ENCODE peak calls at places on chromosome 15, in four cellular contexts. Y, S, C and X are unnamed samples.

GRCh38 chr15:67824157-67824899 is 981 bp upstream of the SKOR1 start:
- DNase-seq in Y (no peak), S (no peak), C (no peak), X (no peak)

GRCh38 chr15:96020133-96020532 is 310.4 kb upstream of the NR2F2 start:
- DNase-seq in Y (no peak), S (no peak), C (no peak), X (no peak)

GRCh38 chr15:64904189-64904588 is 7.5 kb upstream of the ANKDD1A start:
- DNase-seq in Y (no peak), S (no peak), C (no peak), X (no peak)

GRCh38 chr15:79682285-79682684 is 214.5 kb downstream of the MTHFS start:
- DNase-seq in Y (no peak), S (no peak), C (no peak), X (no peak)

GRCh38 chr15:101251830-101252820 is at the start of gene CHSY1:
- DNase-seq in Y (peak), S (peak), C (peak), X (peak)

GRCh38 chr15:35925634-35926380 is 379.8 kb upstream of the DPH6 start:
- DNase-seq in Y (no peak), S (no peak), C (no peak), X (no peak)

GRCh38 chr15:77516786-77517185 is 96.1 kb downstream of the HMG20A start:
- DNase-seq in Y (no peak), S (no peak), C (no peak), X (no peak)

GRCh38 chr15:80512729-80513670 is 108.8 kb downstream of the ARNT2 start:
- DNase-seq in Y (no peak), S (no peak), C (peak), X (no peak)

GRCh38 chr15:60423540-60423939 is 25.8 kb upstream of the ANXA2 start:
- DNase-seq in Y (no peak), S (no peak), C (peak), X (no peak)

GRCh38 chr15:65766422-65767263 is 25.4 kb downstream of the DENND4A start:
- DNase-seq in Y (no peak), S (no peak), C (peak), X (no peak)

GRCh38 chr15:68602484-68603240 is 23.9 kb downstream of the CORO2B start:
- DNase-seq in Y (no peak), S (no peak), C (no peak), X (no peak)

GRCh38 chr15:100623301-100623700 is 20.9 kb downstream of the ASB7 start:
- DNase-seq in Y (no peak), S (no peak), C (no peak), X (no peak)

GRCh38 chr15:68819451-68820204 is 1.1 kb downstream of the ANP32A start:
- DNase-seq in Y (no peak), S (no peak), C (peak), X (peak)

GRCh38 chr15:23647421-23648375 is at the start of gene MAGEL2:
- DNase-seq in Y (no peak), S (no peak), C (no peak), X (peak)

GRCh38 chr15:84937144-84937543 is 44.5 kb upstream of the PDE8A start:
- DNase-seq in Y (peak), S (no peak), C (no peak), X (no peak)

GRCh38 chr15:88108991-88109390 is 147.5 kb downstream of the NTRK3 start:
- DNase-seq in Y (no peak), S (no peak), C (no peak), X (no peak)

GRCh38 chr15:80455668-80456442 is 51.7 kb downstream of the ARNT2 start:
- DNase-seq in Y (peak), S (peak), C (peak), X (peak)

GRCh38 chr15:78059110-78059839 is 18.2 kb downstream of the TBC1D2B start:
- DNase-seq in Y (no peak), S (no peak), C (no peak), X (peak)

GRCh38 chr15:35696767-35697231 is 150.8 kb upstream of the DPH6 start:
- DNase-seq in Y (peak), S (no peak), C (peak), X (no peak)

GRCh38 chr15:80228959-80229610 is 22.9 kb downstream of the CTXND1 start:
- DNase-seq in Y (no peak), S (no peak), C (no peak), X (no peak)

GRCh38 chr15:40906101-40906946 is 12.1 kb downstream of the VPS18 start:
- DNase-seq in Y (peak), S (no peak), C (peak), X (peak)

GRCh38 chr15:42273900-42274692 is 863 bp upstream of the TMEM87A start:
- DNase-seq in Y (peak), S (peak), C (peak), X (peak)

GRCh38 chr15:85329561-85330421 is 50.6 kb upstream of the AKAP13 start:
- DNase-seq in Y (no peak), S (peak), C (no peak), X (no peak)

GRCh38 chr15:87362531-87362930 is 894.0 kb downstream of the NTRK3 start:
- DNase-seq in Y (no peak), S (no peak), C (no peak), X (no peak)

GRCh38 chr15:99320374-99321215 is 69.3 kb downstream of the LRRC28 start:
- DNase-seq in Y (no peak), S (no peak), C (no peak), X (no peak)

GRCh38 chr15:26298666-26299065 is 435.5 kb upstream of the ATP10A start:
- DNase-seq in Y (no peak), S (no peak), C (no peak), X (no peak)

GRCh38 chr15:68650901-68651709 is 72.3 kb downstream of the CORO2B start:
- DNase-seq in Y (peak), S (no peak), C (peak), X (peak)

GRCh38 chr15:58870451-58870850 is 63.0 kb downstream of the SLTM start:
- DNase-seq in Y (no peak), S (no peak), C (no peak), X (no peak)

GRCh38 chr15:55267401-55268053 is 22.1 kb downstream of the RAB27A start:
- DNase-seq in Y (no peak), S (no peak), C (no peak), X (no peak)

GRCh38 chr15:81950841-81951414 is 94.9 kb downstream of the MEX3B start:
- DNase-seq in Y (peak), S (no peak), C (no peak), X (no peak)

GRCh38 chr15:95497681-95498080 is 832.8 kb upstream of the NR2F2 start:
- DNase-seq in Y (no peak), S (no peak), C (no peak), X (no peak)

GRCh38 chr15:77589839-77590238 is 42.9 kb downstream of the LINGO1 start:
- DNase-seq in Y (no peak), S (no peak), C (peak), X (no peak)

GRCh38 chr15:96181873-96182301 is 148.6 kb upstream of the NR2F2 start:
- DNase-seq in Y (no peak), S (no peak), C (no peak), X (no peak)

GRCh38 chr15:66261056-66261455 is 7.5 kb upstream of the MEGF11 start:
- DNase-seq in Y (no peak), S (no peak), C (no peak), X (no peak)

GRCh38 chr15:72838311-72838731 is 54.8 kb upstream of the ADPGK start:
- DNase-seq in Y (no peak), S (no peak), C (no peak), X (no peak)

GRCh38 chr15:72836676-72837325 is 53.2 kb upstream of the ADPGK start:
- DNase-seq in Y (no peak), S (no peak), C (no peak), X (no peak)

GRCh38 chr15:72835289-72835890 is 51.8 kb upstream of the ADPGK start:
- DNase-seq in Y (no peak), S (no peak), C (peak), X (peak)
- TF ChIP-seq ATF2 in Y (no peak), S (no peak), C (no peak), X (no peak)

GRCh38 chr15:31102374-31103342 is 1.1 kb upstream of the TRPM1 start:
- DNase-seq in Y (no peak), S (no peak), C (no peak), X (no peak)
- TF ChIP-seq ETV6 in Y (no peak), S (no peak), C (no peak), X (no peak)

DNA sequence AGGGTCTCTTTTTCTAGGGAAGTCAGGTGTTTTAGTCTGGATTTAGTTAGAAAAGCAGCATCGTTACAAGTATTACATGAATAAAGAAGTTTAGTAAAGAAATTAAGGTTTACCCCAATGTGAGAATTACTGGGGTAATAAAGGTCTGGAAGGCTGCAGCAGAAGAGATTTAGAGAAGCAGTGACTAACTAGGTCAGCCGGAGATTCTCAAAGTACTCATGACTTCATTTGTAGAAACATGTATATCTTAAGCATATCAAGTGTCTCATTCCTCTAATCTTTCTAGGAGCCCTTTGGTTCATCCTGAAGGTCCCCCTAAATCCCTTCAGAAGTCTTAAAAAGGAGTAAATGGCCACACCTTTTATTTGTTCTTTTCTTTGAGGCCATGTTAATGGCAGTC is 26.0 kb downstream of the DTWD1 start:
- DNase-seq in Y (no peak), S (no peak), C (no peak), X (no peak)
- TF ChIP-seq ATF2 in Y (no peak), S (no peak), C (no peak), X (no peak)

DNA sequence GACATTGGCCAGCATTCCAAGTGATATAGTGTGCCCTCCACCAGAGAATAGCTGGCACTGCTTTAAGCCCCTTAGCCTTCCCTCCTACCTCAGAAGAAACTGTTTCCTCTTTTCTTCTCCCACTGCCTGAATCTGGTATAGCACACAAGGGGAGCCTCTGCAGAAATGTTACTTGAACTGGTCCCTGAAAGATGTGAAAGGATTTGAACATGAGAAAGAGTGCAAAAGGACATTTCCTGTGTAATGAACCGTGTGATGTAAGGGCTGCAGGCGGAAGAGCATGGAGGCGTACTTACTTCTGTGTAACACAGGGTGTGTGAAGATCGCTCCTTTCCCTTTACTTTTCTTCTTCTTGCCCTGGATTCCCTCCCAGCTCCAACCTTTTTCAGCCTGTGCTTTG is 8.3 kb downstream of the TMOD3 start:
- DNase-seq in Y (no peak), S (peak), C (no peak), X (no peak)
- TF ChIP-seq ETV6 in Y (no peak), S (no peak), C (no peak), X (no peak)

GRCh38 chr15:74767167-74768098 is 14.4 kb upstream of the CSK start:
- DNase-seq in Y (no peak), S (no peak), C (no peak), X (no peak)

GRCh38 chr15:74768099-74768770 is 13.6 kb upstream of the CSK start:
- DNase-seq in Y (no peak), S (no peak), C (no peak), X (no peak)

GRCh38 chr15:74770211-74770892 is 11.5 kb upstream of the CSK start:
- DNase-seq in Y (no peak), S (no peak), C (no peak), X (no peak)

GRCh38 chr15:74769463-74770025 is 12.3 kb upstream of the CSK start:
- DNase-seq in Y (no peak), S (no peak), C (no peak), X (no peak)

DNA sequence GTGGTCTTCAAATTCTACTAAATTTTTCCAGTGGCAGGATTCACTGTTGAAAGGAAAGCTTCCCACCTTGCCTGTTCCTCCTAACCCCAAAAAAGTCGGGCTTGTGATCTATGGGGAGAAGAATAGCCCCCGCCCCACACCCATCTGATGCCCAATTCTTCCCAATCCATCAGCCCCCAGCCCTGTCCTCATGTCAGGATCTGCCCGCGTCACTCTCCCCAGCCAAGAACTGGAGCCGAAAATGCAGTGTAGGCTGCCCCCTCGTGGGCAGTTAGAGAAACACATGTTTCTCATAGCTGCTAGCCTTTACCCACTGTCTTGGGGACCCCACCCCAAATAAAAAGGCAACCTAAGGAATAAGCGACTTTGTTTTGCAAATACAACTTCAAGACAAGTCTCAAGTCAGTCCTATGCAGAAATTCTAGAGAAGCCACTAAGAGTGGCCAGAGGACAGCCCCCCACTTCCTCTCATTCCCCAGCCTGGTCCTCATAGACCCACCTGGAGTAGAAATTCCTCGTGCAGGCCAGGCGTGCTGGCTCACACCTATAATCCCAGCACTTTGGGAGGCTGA is 13.0 kb upstream of the CSK start:
- DNase-seq in Y (peak), S (no peak), C (peak), X (peak)
- TF ChIP-seq ATF2 in Y (no peak), S (no peak), C (no peak), X (no peak)

GRCh38 chr15:90557651-90558084 is 27.9 kb downstream of the CRTC3 start:
- DNase-seq in Y (no peak), S (no peak), C (no peak), X (no peak)
- TF ChIP-seq ETV6 in Y (no peak), S (no peak), C (no peak), X (no peak)

DNA sequence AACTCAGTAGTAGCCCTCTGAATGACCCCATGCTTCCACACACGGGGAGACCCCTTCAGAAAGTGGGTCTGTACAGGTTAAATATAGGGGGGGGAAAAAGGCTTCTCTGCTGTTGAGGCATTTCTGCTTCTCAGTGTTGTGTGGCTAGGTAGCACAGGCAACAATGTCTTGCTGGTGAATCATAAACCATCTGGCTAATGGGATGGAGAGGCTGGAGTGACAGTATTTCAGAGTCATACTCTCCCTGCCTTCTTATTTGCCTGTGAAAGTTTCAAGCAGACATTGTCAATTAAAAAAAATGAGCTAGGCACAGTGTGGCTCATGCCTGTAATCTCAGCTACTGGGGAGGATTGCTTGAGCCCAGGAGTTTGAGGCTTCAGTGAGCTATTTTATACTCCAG is 14.2 kb upstream of the FBXL22 start:
- DNase-seq in Y (no peak), S (no peak), C (no peak), X (no peak)
- TF ChIP-seq ATF2 in Y (no peak), S (no peak), C (no peak), X (no peak)

DNA sequence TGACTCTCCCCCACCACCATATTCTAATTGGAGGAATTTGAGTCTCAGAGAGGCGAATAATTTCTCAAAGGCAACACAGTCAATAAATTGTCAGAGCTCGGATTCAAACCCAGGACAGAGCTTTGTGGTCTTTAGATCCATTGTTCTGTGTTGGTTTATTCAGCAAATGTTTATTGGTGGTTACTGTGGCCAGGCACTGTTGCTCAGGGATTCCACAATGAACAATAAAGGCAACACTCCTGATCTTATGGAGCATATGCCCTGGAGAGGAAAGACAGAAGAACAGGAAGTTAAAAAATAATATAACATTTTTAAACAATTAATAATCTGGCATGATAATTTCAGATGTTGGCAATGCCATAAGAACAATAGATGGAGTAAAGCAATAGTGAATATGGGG is 291.7 kb upstream of the NR2E3 start:
- DNase-seq in Y (no peak), S (no peak), C (no peak), X (no peak)
- TF ChIP-seq ETV6 in Y (no peak), S (no peak), C (no peak), X (no peak)